ENCODE peak calls at places on chromosomes 5 and 9, in nine cellular contexts. Y, F, S, H, C, B, L, P and M are unnamed samples.

GRCh38 chr9:112086627-112087026 is 88.5 kb downstream of the SUSD1 start:
- DNase-seq in Y (peak; percentile 47), F (no peak), S (peak; percentile 70), H (peak; percentile 69), C (no peak), B (peak; percentile 64), L (peak; percentile 44), P (peak; percentile 64), M (no peak)

GRCh38 chr9:137405677-137406081 is 17.3 kb downstream of the EXD3 start:
- DNase-seq in Y (no peak), F (no peak), S (no peak), H (no peak), C (no peak), B (no peak), L (no peak), P (no peak), M (no peak)

GRCh38 chr5:73908846-73909245 is 282.9 kb downstream of the ARHGEF28 start:
- DNase-seq in Y (no peak), F (no peak), S (no peak), H (no peak), C (no peak), B (no peak), L (no peak), P (no peak), M (no peak)

GRCh38 chr9:136295055-136295454 is 8.8 kb downstream of the CCDC187 start:
- DNase-seq in Y (no peak), F (no peak), S (no peak), H (no peak), C (no peak), B (no peak), L (no peak), P (no peak), M (no peak)

GRCh38 chr9:33852216-33852826 is 35.4 kb downstream of the UBE2R2 start:
- DNase-seq in Y (peak; percentile 66), F (peak; percentile 59), S (peak; percentile 70), H (no peak), C (peak; percentile 5), B (peak; percentile 64), L (peak; percentile 59), P (peak; percentile 61), M (no peak)

GRCh38 chr5:177983763-177984564 is 12.1 kb downstream of the PROP1 start:
- DNase-seq in Y (no peak), F (no peak), S (no peak), H (no peak), C (no peak), B (no peak), L (no peak), P (no peak), M (no peak)

GRCh38 chr9:134617246-134617645 is 24.4 kb upstream of the COL5A1 start:
- DNase-seq in Y (no peak), F (no peak), S (no peak), H (no peak), C (no peak), B (no peak), L (no peak), P (no peak), M (no peak)

GRCh38 chr9:26159575-26160392 is 481.5 kb upstream of the TUSC1 start:
- DNase-seq in Y (no peak), F (no peak), S (no peak), H (no peak), C (no peak), B (no peak), L (no peak), P (no peak), M (no peak)

GRCh38 chr5:80268916-80269315 is 13.1 kb upstream of the SERINC5 start:
- DNase-seq in Y (no peak), F (no peak), S (no peak), H (peak; percentile 25), C (no peak), B (no peak), L (peak; percentile 30), P (peak; percentile 25), M (no peak)

GRCh38 chr9:104882574-104882973 is 45.4 kb downstream of the ABCA1 start:
- DNase-seq in Y (no peak), F (no peak), S (no peak), H (no peak), C (no peak), B (no peak), L (no peak), P (no peak), M (no peak)

GRCh38 chr9:104875897-104876296 is 52.1 kb downstream of the ABCA1 start:
- DNase-seq in Y (no peak), F (no peak), S (no peak), H (no peak), C (no peak), B (no peak), L (no peak), P (no peak), M (no peak)

GRCh38 chr9:104876587-104876986 is 51.4 kb downstream of the ABCA1 start:
- DNase-seq in Y (no peak), F (no peak), S (no peak), H (no peak), C (no peak), B (no peak), L (no peak), P (no peak), M (no peak)

GRCh38 chr9:104881991-104882555 is 45.9 kb downstream of the ABCA1 start:
- DNase-seq in Y (no peak), F (no peak), S (no peak), H (no peak), C (no peak), B (no peak), L (no peak), P (no peak), M (no peak)

DNA sequence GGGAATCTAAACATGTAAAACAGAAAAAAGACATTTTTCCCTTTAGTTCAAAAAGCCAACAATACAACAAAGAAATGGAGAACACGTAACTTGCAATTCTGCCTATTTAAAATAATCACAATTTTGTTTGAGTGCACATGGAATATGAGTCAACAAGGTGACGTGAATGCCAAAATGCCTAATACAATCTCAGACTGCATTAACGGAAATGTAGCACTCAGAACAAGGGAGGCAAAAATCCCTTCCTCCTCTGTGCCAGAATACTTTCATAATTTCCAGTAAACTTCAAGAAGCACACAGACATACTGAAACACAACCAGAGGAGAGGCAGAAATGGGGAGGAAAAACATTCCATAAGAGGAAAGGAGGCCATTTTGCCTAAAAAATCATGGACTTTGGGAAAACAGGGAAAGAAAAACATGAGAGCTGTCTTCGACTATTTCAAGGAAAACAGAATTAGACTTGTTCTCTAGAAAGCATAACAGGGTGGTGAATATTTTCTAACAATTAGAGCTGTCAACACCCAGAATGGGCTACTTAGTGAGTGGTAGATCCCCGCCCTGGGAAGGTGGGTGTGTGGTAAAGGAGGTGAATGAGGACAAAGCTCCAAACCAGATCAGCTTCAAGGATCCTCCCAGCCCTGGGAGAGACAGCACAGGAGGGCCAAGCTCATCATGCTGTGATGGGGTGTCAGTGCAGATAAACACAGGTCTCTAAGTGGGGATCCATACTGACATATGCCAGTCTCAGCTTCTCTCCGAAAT is 48.2 kb downstream of the ABCA1 start:
- DNase-seq in Y (no peak), F (no peak), S (peak; percentile 92), H (no peak), C (no peak), B (peak; percentile 96), L (no peak), P (peak; percentile 67), M (peak; percentile 85)
- H3K4me3 ChIP-seq in Y (no peak overlapping the region), F (no peak overlapping the region), S (no peak overlapping the region), H (no peak overlapping the region), C (peak overlapping the region; percentile 34), B (no peak overlapping the region), L (no peak overlapping the region), P (no peak overlapping the region), M (no peak overlapping the region)

GRCh38 chr5:33736510-33736909 is 155.3 kb downstream of the ADAMTS12 start:
- DNase-seq in Y (no peak), F (no peak), S (peak; percentile 72), H (peak; percentile 76), C (no peak), B (peak; percentile 72), L (no peak), P (peak; percentile 87), M (peak; percentile 94)

GRCh38 chr5:33733225-33733624 is 158.6 kb downstream of the ADAMTS12 start:
- DNase-seq in Y (no peak), F (no peak), S (no peak), H (no peak), C (no peak), B (no peak), L (no peak), P (no peak), M (no peak)

GRCh38 chr5:33737697-33738096 is 154.1 kb downstream of the ADAMTS12 start:
- DNase-seq in Y (no peak), F (no peak), S (no peak), H (no peak), C (no peak), B (no peak), L (no peak), P (no peak), M (no peak)

GRCh38 chr5:33737284-33737683 is 154.5 kb downstream of the ADAMTS12 start:
- DNase-seq in Y (no peak), F (no peak), S (no peak), H (no peak), C (no peak), B (no peak), L (no peak), P (no peak), M (no peak)

DNA sequence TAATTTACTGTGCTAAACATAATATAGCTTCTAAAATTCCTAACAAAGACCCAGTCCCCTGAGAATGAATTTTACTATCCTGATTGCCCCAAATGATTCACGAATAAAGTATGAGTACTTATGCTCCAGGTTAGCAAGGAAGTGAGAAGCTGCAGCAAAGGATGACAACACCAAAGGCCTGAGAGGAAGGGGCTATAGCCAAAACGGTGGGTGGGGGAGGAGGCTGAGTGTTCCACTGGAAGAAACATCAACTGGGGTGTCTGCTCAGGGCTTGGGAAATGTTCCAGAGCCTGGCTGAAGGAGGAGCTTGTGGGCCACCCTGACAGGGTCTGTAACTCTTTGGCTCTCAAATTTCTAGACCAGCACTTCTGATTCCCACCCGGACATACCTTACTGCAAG is 157.2 kb downstream of the ADAMTS12 start:
- DNase-seq in Y (peak; percentile 44), F (no peak), S (peak; percentile 57), H (peak; percentile 12), C (no peak), B (peak; percentile 32), L (peak; percentile 5), P (peak; percentile 57), M (peak; percentile 62)
- H3K4me3 ChIP-seq in Y (no peak overlapping the region), F (no peak overlapping the region), S (no peak overlapping the region), H (no peak overlapping the region), C (no peak overlapping the region), B (no peak overlapping the region), L (no peak overlapping the region), P (no peak overlapping the region), M (no peak overlapping the region)

GRCh38 chr9:127225747-127226646 is 38.6 kb upstream of the GARNL3 start:
- DNase-seq in Y (peak; percentile 62), F (peak; percentile 37), S (peak; percentile 33), H (no peak), C (no peak), B (no peak), L (no peak), P (peak; percentile 23), M (no peak)
- H3K4me3 ChIP-seq in Y (peak overlapping the region; percentile 75), F (peak overlapping the region; percentile 96), S (peak overlapping the region; percentile 56), H (peak overlapping the region; percentile 67), C (peak overlapping the region; percentile 84), B (peak overlapping the region; percentile 54), L (peak overlapping the region; percentile 74), P (peak overlapping the region; percentile 62), M (peak overlapping the region; percentile 62)

DNA sequence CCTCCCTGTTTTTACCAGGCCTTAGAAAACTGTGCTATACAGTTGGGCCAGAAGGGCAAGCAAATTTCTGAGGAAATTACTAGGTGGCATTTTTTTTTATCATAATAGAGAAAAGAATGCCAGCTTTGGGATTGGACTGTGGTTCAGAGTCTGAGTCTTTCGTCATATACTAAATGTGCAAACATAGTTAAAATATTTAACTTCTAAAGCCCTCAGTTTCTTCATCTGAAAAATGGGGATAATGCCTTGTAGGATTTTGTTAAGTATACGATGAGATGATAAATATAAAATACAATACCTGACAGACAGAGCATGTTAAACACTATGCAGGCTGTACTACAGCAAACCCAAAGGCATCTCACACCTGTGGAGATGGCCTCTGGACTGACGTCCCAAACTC is 87.3 kb upstream of the GRHPR start:
- DNase-seq in Y (no peak), F (no peak), S (no peak), H (no peak), C (no peak), B (no peak), L (no peak), P (no peak), M (no peak)
- H3K4me3 ChIP-seq in Y (no peak overlapping the region), F (no peak overlapping the region), S (no peak overlapping the region), H (no peak overlapping the region), C (no peak overlapping the region), B (no peak overlapping the region), L (no peak overlapping the region), P (no peak overlapping the region), M (no peak overlapping the region)